ENCODE peak calls at places on chromosomes 12 and 14, in five cellular contexts. E is AG10803; F is CD8-positive, alpha-beta T cell; Y is gastrocnemius medialis; U is A549. L is an unnamed sample.

GRCh38 chr12:87368259-87368658 is 660.9 kb downstream of the C12orf50 start:
- DNase-seq in E (no peak), F (no peak), Y (no peak), U (no peak), L (no peak)

GRCh38 chr14:66539034-66539433 is 31.1 kb downstream of the GPHN start:
- DNase-seq in E (no peak), F (no peak), Y (no peak), U (no peak), L (no peak)

GRCh38 chr12:125890366-125890905 is 825.2 kb downstream of the AACS start:
- DNase-seq in E (no peak), F (no peak), Y (no peak), U (no peak), L (no peak)

GRCh38 chr14:31275731-31276130 is 68.1 kb upstream of the HECTD1 start:
- DNase-seq in E (no peak), F (no peak), Y (no peak), U (no peak), L (no peak)

GRCh38 chr14:104942586-104942985 is 17.9 kb downstream of the PLD4 start:
- DNase-seq in E (no peak), F (no peak), Y (no peak), U (no peak), L (no peak)

GRCh38 chr12:55060470-55060869 is 40.7 kb downstream of the NEUROD4 start:
- DNase-seq in E (no peak), F (no peak), Y (no peak), U (no peak), L (no peak)

GRCh38 chr14:29643415-29644206 is 284.0 kb downstream of the PRKD1 start:
- DNase-seq in E (peak; percentile 40), F (no peak), Y (no peak), U (no peak), L (no peak)

GRCh38 chr12:124130717-124131670 is 158.0 kb downstream of the ZNF664 start:
- DNase-seq in E (no peak), F (no peak), Y (no peak), U (peak; percentile 23), L (no peak)

GRCh38 chr12:24719293-24719721 is 229.6 kb downstream of the BCAT1 start:
- DNase-seq in E (peak; percentile 27), F (peak; percentile 14), Y (no peak), U (no peak), L (no peak)

GRCh38 chr12:19482551-19483109 is 43.3 kb downstream of the AEBP2 start:
- DNase-seq in E (no peak), F (peak; percentile 34), Y (no peak), U (no peak), L (no peak)

GRCh38 chr14:106846218-106846617 is 1319.8 kb downstream of the TMEM121 start:
- DNase-seq in E (no peak), F (no peak), Y (no peak), U (no peak), L (no peak)

GRCh38 chr14:106844608-106845285 is 1318.4 kb downstream of the TMEM121 start:
- DNase-seq in E (no peak), F (peak; percentile 71), Y (peak; percentile 51), U (peak; percentile 53), L (no peak)

GRCh38 chr14:106850913-106851825 is 1324.8 kb downstream of the TMEM121 start:
- DNase-seq in E (no peak), F (no peak), Y (no peak), U (no peak), L (no peak)

GRCh38 chr14:106845286-106846087 is 1319.1 kb downstream of the TMEM121 start:
- DNase-seq in E (no peak), F (peak; percentile 54), Y (no peak), U (peak; percentile 62), L (no peak)

GRCh38 chr14:106848330-106849121 is 1322.1 kb downstream of the TMEM121 start:
- DNase-seq in E (no peak), F (no peak), Y (no peak), U (no peak), L (no peak)
- TF ChIP-seq CTCF in E (no peak), F (peak; percentile 14), Y (no peak), U (peak; percentile 31), L (no peak)

DNA sequence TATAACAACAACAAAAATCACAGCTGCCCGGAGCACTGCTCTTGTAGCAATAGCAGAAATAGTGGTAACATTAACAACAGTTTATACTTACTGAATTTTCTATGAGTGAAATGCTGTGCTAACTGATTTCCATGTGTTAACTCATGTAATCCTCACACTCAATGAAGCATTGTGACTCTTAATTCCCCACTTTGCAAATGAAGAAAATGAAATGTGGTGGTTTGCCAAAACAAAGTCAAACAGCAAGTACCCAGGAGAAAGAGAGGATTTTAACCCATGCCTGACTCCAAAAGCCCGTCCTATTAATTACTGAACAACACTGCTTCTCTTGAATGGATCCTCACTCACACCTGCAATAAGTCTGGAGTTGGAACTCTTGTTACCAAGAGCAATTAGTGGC is 123.5 kb downstream of the MED13L start:
- DNase-seq in E (no peak), F (no peak), Y (no peak), U (no peak), L (no peak)
- H3K4me3 ChIP-seq in E (no peak overlapping the region), F (no peak overlapping the region), Y (no peak overlapping the region), U (no peak overlapping the region), L (no peak overlapping the region)

DNA sequence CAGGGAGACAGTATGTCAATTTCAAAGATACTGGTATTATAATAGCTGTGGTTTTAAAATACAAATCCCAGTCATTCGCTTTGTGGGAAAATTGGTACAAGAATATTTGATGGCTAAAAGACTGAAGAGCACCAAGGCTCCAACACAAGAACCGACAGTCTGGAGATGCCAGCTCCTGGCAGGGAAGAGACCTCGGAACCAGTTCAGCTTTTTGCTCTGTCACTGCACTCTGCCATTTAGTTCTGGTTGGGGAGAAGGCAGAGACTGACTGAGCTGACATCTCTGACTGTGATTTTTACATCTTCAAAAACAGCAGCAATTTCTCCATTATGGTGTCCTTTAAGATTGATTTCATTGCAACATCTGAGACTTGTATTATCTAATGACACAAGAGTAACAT is 61.9 kb downstream of the ST8SIA1 start:
- DNase-seq in E (peak; percentile 10), F (no peak), Y (no peak), U (no peak), L (no peak)
- TF ChIP-seq CTCF in E (no peak), F (no peak), Y (no peak), U (no peak), L (no peak)

GRCh38 chr14:70358631-70359030 is 852 bp downstream of the COX16 start:
- DNase-seq in E (peak; percentile 31), F (no peak), Y (no peak), U (peak; percentile 28), L (no peak)

GRCh38 chr14:70354204-70354603 is 5.3 kb downstream of the COX16 start:
- DNase-seq in E (no peak), F (no peak), Y (no peak), U (no peak), L (no peak)

GRCh38 chr14:70359076-70359424 is 433 bp downstream of the COX16 start:
- DNase-seq in E (no peak), F (no peak), Y (peak; percentile 3), U (no peak), L (no peak)

GRCh38 chr14:70357985-70358384 is 1.5 kb downstream of the COX16 start:
- DNase-seq in E (no peak), F (no peak), Y (no peak), U (no peak), L (no peak)

GRCh38 chr14:70357557-70357956 is 1.9 kb downstream of the COX16 start:
- DNase-seq in E (no peak), F (no peak), Y (no peak), U (no peak), L (no peak)
- H3K4me3 ChIP-seq in E (no peak overlapping the region), F (no peak overlapping the region), Y (no peak overlapping the region), U (no peak overlapping the region), L (no peak overlapping the region)

GRCh38 chr14:91127924-91128323 is 14.1 kb downstream of the DGLUCY start:
- DNase-seq in E (no peak), F (no peak), Y (no peak), U (no peak), L (no peak)
- TF ChIP-seq CTCF in E (no peak), F (no peak), Y (no peak), U (no peak), L (no peak)

GRCh38 chr12:39618701-39619100 is 902 bp downstream of the ABCD2 start:
- DNase-seq in E (no peak), F (no peak), Y (no peak), U (no peak), L (no peak)
- H3K4me3 ChIP-seq in E (no peak overlapping the region), F (peak overlapping the region; percentile 62), Y (peak overlapping the region; percentile 71), U (no peak overlapping the region), L (no peak overlapping the region)

GRCh38 chr12:111366583-111366982 is 2.3 kb downstream of the PHETA1 start:
- DNase-seq in E (no peak), F (no peak), Y (no peak), U (no peak), L (no peak)

GRCh38 chr12:111368684-111369495 is at the start of gene PHETA1:
- DNase-seq in E (peak; percentile 86), F (peak; percentile 79), Y (peak; percentile 91), U (peak; percentile 94), L (peak; percentile 58)

GRCh38 chr12:111368291-111368683 is 608 bp downstream of the PHETA1 start:
- DNase-seq in E (no peak), F (no peak), Y (no peak), U (peak; percentile 33), L (no peak)

GRCh38 chr12:111367661-111368221 is 1.2 kb downstream of the PHETA1 start:
- DNase-seq in E (no peak), F (no peak), Y (no peak), U (no peak), L (no peak)

GRCh38 chr12:111369496-111370220 is 763 bp upstream of the PHETA1 start:
- DNase-seq in E (no peak), F (no peak), Y (no peak), U (no peak), L (no peak)
- TF ChIP-seq CTCF in E (no peak), F (no peak), Y (no peak), U (no peak), L (no peak)

L was measured in AG09309.